ENCODE peak calls at places on chromosomes 3 and 15, in ten cellular contexts. Y is endodermal cell, B is adipocyte, A is colonic mucosa, W is mammary epithelial cell, C is PC-3, H is fibroblast of lung, Z is astrocyte, S is Karpas-422, V is IMR-90. N is an unnamed sample.

GRCh38 chr3:31882895-31883294 is 98.2 kb downstream of the OSBPL10 start:
- DNase-seq in C (no peak), Z (no peak), A (no peak), Y (no peak), V (no peak), B (no peak), S (no peak), H (no peak), W (peak; percentile 43), N (no peak)

GRCh38 chr3:71649757-71650156 is 66.2 kb upstream of the FOXP1 start:
- DNase-seq in S (peak; percentile 34), H (no peak), B (no peak), A (no peak), W (no peak), Z (no peak), Y (no peak), C (no peak), V (no peak), N (no peak)

GRCh38 chr3:131903988-131904415 is 130.8 kb downstream of the CPNE4 start:
- DNase-seq in S (no peak), C (peak; percentile 93), B (peak; percentile 84), V (peak; percentile 88), H (peak; percentile 99), W (peak; percentile 73), A (no peak), Y (no peak), Z (peak; percentile 99), N (no peak)

GRCh38 chr3:10205461-10206165 is 40.9 kb downstream of the IRAK2 start:
- DNase-seq in Z (peak; percentile 93), C (peak; percentile 98), A (no peak), V (peak; percentile 95), H (peak; percentile 93), S (no peak), Y (no peak), B (peak; percentile 74), W (peak; percentile 95), N (no peak)

GRCh38 chr3:120093923-120094775 is at the start of gene GSK3B:
- DNase-seq in H (no peak), B (peak; percentile 91), Z (no peak), S (peak; percentile 91), V (no peak), W (peak; percentile 86), C (no peak), A (peak; percentile 80), Y (peak; percentile 88), N (peak; percentile 98)

GRCh38 chr3:31521468-31521867 is 11.3 kb upstream of the STT3B start:
- DNase-seq in H (no peak), B (no peak), A (no peak), Z (no peak), S (no peak), W (no peak), C (no peak), V (no peak), Y (no peak), N (no peak)

GRCh38 chr15:39969871-39970270 is 36.0 kb downstream of the EIF2AK4 start:
- DNase-seq in W (peak; percentile 79), Z (peak; percentile 68), H (peak; percentile 76), S (no peak), B (peak; percentile 62), Y (no peak), C (no peak), A (peak; percentile 79), V (peak; percentile 6), N (no peak)

GRCh38 chr3:194330579-194330978 is 20.5 kb downstream of the CPN2 start:
- DNase-seq in A (no peak), W (peak; percentile 96), B (peak; percentile 57), Y (no peak), V (peak; percentile 75), Z (peak; percentile 64), S (no peak), H (peak; percentile 69), C (peak; percentile 75), N (no peak)

GRCh38 chr3:42728668-42729364 is 26.2 kb upstream of the HHATL start:
- DNase-seq in Y (no peak), W (no peak), V (no peak), Z (no peak), B (no peak), A (no peak), S (no peak), H (no peak), C (no peak), N (no peak)

GRCh38 chr3:86937306-86937791 is 53.6 kb downstream of the VGLL3 start:
- DNase-seq in A (no peak), H (peak; percentile 94), V (peak; percentile 92), C (no peak), B (peak; percentile 85), W (peak; percentile 83), S (no peak), Z (peak; percentile 92), Y (no peak), N (no peak)

GRCh38 chr3:167575000-167575399 is 78.7 kb downstream of the WDR49 start:
- DNase-seq in W (no peak), Y (peak; percentile 81), S (no peak), C (no peak), B (no peak), V (no peak), Z (no peak), A (no peak), H (no peak), N (peak; percentile 8)

GRCh38 chr15:44207643-44208042 is 12.6 kb upstream of the FRMD5 start:
- DNase-seq in Y (no peak), A (no peak), S (no peak), Z (peak; percentile 89), B (peak; percentile 22), H (peak; percentile 92), C (peak; percentile 81), W (peak; percentile 68), V (peak; percentile 84), N (no peak)

GRCh38 chr3:2523251-2523836 is 424.7 kb downstream of the CNTN4 start:
- DNase-seq in W (no peak), V (no peak), H (no peak), C (no peak), Z (no peak), A (no peak), S (no peak), Y (no peak), B (no peak), N (no peak)

GRCh38 chr15:80367661-80368060 is 36.5 kb upstream of the ARNT2 start:
- DNase-seq in B (no peak), H (no peak), A (no peak), Z (no peak), V (no peak), Y (no peak), S (no peak), C (no peak), W (peak; percentile 1), N (no peak)

GRCh38 chr3:148366743-148367410 is 330.8 kb upstream of the AGTR1 start:
- DNase-seq in S (peak; percentile 70), B (peak; percentile 66), V (peak; percentile 9), A (no peak), Y (no peak), W (no peak), Z (no peak), C (peak; percentile 49), H (no peak), N (no peak)

DNA sequence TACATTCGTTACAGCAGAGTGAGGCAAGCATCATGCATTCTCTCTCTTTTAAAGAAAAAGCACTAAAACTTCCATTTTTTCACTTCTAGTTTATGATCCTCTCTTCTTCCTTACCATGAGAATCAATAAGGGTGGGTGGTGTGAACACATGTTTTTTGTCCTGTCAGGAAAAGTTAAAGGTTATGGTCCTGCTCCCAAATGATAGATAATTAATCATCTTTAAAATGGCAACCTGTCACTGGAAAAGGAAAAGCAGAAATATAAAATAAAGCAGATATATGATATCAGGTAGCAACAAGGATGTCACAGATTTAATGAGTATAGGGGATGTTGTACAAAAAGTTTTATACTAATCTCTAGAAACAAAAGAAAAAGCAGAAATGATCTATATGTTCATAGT is 56.4 kb upstream of the PHLDB2 start:
- DNase-seq in S (no peak), A (no peak), V (no peak), B (no peak), C (no peak), H (no peak), Z (no peak), Y (no peak), W (no peak), N (no peak)
- H3K9ac ChIP-seq in S (no peak overlapping the region), A (no peak overlapping the region), V (no peak overlapping the region), B (peak overlapping the region; percentile 83), C (peak overlapping the region; percentile 82), H (peak overlapping the region; percentile 34), Z (peak overlapping the region; percentile 62), Y (no peak overlapping the region), W (peak overlapping the region; percentile 86), N (no peak overlapping the region)

GRCh38 chr3:11384074-11384473 is 111.9 kb downstream of the ATG7 start:
- DNase-seq in S (no peak), V (no peak), Z (no peak), Y (no peak), A (no peak), H (no peak), B (no peak), W (peak; percentile 34), C (no peak), N (no peak)
- H3K36me3 ChIP-seq in S (no peaks in the 10 kb centered on the region), V (no peaks in the 10 kb centered on the region), Z (no peaks in the 10 kb centered on the region), Y (no peaks in the 10 kb centered on the region), A (no peaks in the 10 kb centered on the region), H (no peaks in the 10 kb centered on the region), B (no peaks in the 10 kb centered on the region), W (no peaks in the 10 kb centered on the region), C (peaks cover 11% of the 10 kb centered on the region), N (no peaks in the 10 kb centered on the region)

DNA sequence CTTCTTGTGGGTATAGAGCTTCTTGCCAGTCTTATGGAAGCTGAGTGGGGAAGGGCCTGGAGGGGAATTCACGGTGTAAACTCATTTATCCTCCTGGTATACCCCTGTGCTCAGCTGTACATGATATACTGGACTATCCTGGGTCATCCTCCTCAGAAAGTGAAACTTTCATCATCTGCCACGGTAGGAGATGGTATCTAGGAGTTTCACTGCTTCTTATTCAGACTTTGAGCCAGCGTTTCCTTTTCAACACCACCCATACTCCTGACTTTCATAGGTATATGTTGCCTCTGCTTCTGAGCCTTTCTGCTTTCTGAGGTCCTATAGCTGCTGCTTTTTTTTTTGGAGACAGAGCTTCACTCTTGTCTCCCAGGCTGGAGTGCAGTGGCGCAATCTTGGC is 15.6 kb downstream of the SENP5 start:
- DNase-seq in H (no peak), B (no peak), Y (no peak), V (no peak), S (no peak), Z (no peak), W (no peak), C (no peak), A (no peak), N (no peak)
- H3K9ac ChIP-seq in H (no peak overlapping the region), B (no peak overlapping the region), Y (no peak overlapping the region), V (no peak overlapping the region), S (no peak overlapping the region), Z (no peak overlapping the region), W (no peak overlapping the region), C (no peak overlapping the region), A (no peak overlapping the region), N (no peak overlapping the region)

GRCh38 chr15:29665441-29665985 is 156.8 kb downstream of the TJP1 start:
- DNase-seq in V (no peak), H (no peak), Z (no peak), S (no peak), Y (no peak), A (no peak), C (no peak), B (no peak), W (no peak), N (no peak)
- H3K36me3 ChIP-seq in V (no peaks in the 10 kb centered on the region), H (no peaks in the 10 kb centered on the region), Z (no peaks in the 10 kb centered on the region), S (no peaks in the 10 kb centered on the region), Y (no peaks in the 10 kb centered on the region), A (no peaks in the 10 kb centered on the region), C (no peaks in the 10 kb centered on the region), B (no peaks in the 10 kb centered on the region), W (no peaks in the 10 kb centered on the region), N (no peaks in the 10 kb centered on the region)

GRCh38 chr15:74156678-74157411 is 16.7 kb upstream of the ISLR start:
- DNase-seq in A (no peak), B (peak; percentile 62), H (peak; percentile 17), V (no peak), W (no peak), S (no peak), Z (no peak), C (no peak), Y (no peak), N (no peak)
- H3K9ac ChIP-seq in A (no peak overlapping the region), B (no peak overlapping the region), H (no peak overlapping the region), V (no peak overlapping the region), W (no peak overlapping the region), S (no peak overlapping the region), Z (no peak overlapping the region), C (no peak overlapping the region), Y (no peak overlapping the region), N (no peak overlapping the region)

N was measured in NT2/D1.